ENCODE peak calls at places on chromosome 2, in four cellular contexts. P is heart left ventricle, L is transverse colon, S is IMR-90. I is an unnamed sample.

GRCh38 chr2:10788855-10789254 is 23.7 kb downstream of the PDIA6 start:
- DNase-seq in P (no peak), L (no peak), S (no peak), I (no peak)

GRCh38 chr2:182018218-182018617 is 32.6 kb downstream of the PPP1R1C start:
- DNase-seq in P (no peak), L (no peak), S (peak), I (no peak)

GRCh38 chr2:223580951-223581350 is 21.2 kb downstream of the SCG2 start:
- DNase-seq in P (no peak), L (no peak), S (peak), I (no peak)

GRCh38 chr2:20348542-20348941 is 2.1 kb downstream of the PUM2 start:
- DNase-seq in P (no peak), L (peak), S (no peak), I (peak)

GRCh38 chr2:38666578-38666926 is 638 bp downstream of the GALM start:
- DNase-seq in P (no peak), L (peak), S (peak), I (peak)

GRCh38 chr2:46298522-46299351 is 1.5 kb downstream of the EPAS1 start:
- DNase-seq in P (peak), L (peak), S (peak), I (peak)

GRCh38 chr2:59888015-59888414 is 665.4 kb downstream of the BCL11A start:
- DNase-seq in P (no peak), L (no peak), S (no peak), I (no peak)

GRCh38 chr2:114807666-114808065 is 365.2 kb downstream of the DPP10 start:
- DNase-seq in P (no peak), L (no peak), S (no peak), I (no peak)

GRCh38 chr2:112433932-112434730 is 686 bp upstream of the RGPD8 start:
- DNase-seq in P (no peak), L (no peak), S (no peak), I (no peak)

GRCh38 chr2:111066062-111066593 is 54.6 kb upstream of the BCL2L11 start:
- DNase-seq in P (no peak), L (no peak), S (no peak), I (no peak)

GRCh38 chr2:185466915-185467314 is 271.7 kb upstream of the FSIP2 start:
- DNase-seq in P (no peak), L (no peak), S (no peak), I (no peak)

GRCh38 chr2:176128172-176129012 is 1.1 kb upstream of the HOXD8 start:
- DNase-seq in P (no peak), L (no peak), S (no peak), I (no peak)

GRCh38 chr2:27809761-27810241 is 38.3 kb downstream of the MRPL33 start:
- DNase-seq in P (no peak), L (no peak), S (peak), I (no peak)

GRCh38 chr2:96265349-96265839 is 403 bp downstream of the TMEM127 start:
- DNase-seq in P (peak), L (peak), S (no peak), I (peak)

GRCh38 chr2:127810156-127810636 is 775 bp downstream of the WDR33 start:
- DNase-seq in P (no peak), L (peak), S (peak), I (no peak)

GRCh38 chr2:65377556-65378307 is 54.7 kb downstream of the SPRED2 start:
- DNase-seq in P (no peak), L (peak), S (peak), I (no peak)

GRCh38 chr2:133768261-133769021 is 200.2 kb upstream of the NCKAP5 start:
- DNase-seq in P (peak), L (no peak), S (no peak), I (no peak)

GRCh38 chr2:237235383-237236095 is 149.8 kb downstream of the COPS8 start:
- DNase-seq in P (peak), L (peak), S (peak), I (no peak)

GRCh38 chr2:158489366-158490112 is 32.8 kb downstream of the PKP4 start:
- DNase-seq in P (no peak), L (no peak), S (no peak), I (no peak)

GRCh38 chr2:79855264-79856006 is 342.6 kb downstream of the CTNNA2 start:
- DNase-seq in P (no peak), L (peak), S (peak), I (no peak)

GRCh38 chr2:56654936-56655335 is 471.1 kb downstream of the CCDC85A start:
- DNase-seq in P (no peak), L (no peak), S (no peak), I (no peak)

GRCh38 chr2:143705108-143705686 is 576.0 kb downstream of the ARHGAP15 start:
- DNase-seq in P (no peak), L (no peak), S (peak), I (no peak)

GRCh38 chr2:27407798-27408491 is 1.4 kb downstream of the PPM1G start:
- DNase-seq in P (no peak), L (peak), S (peak), I (peak)

GRCh38 chr2:32627901-32628645 is at the start of gene TTC27:
- DNase-seq in P (peak), L (peak), S (peak), I (peak)
- TF ChIP-seq POLR2A in P (peak), L (no peak), S (peak), I (peak)

GRCh38 chr2:70089946-70090523 is 2.8 kb downstream of the PCBP1 start:
- DNase-seq in P (no peak), L (no peak), S (no peak), I (no peak)

GRCh38 chr2:70088508-70089219 is 1.4 kb downstream of the PCBP1 start:
- DNase-seq in P (no peak), L (no peak), S (peak), I (peak)

GRCh38 chr2:70087703-70088507 is 628 bp downstream of the PCBP1 start:
- DNase-seq in P (peak), L (peak), S (peak), I (peak)

GRCh38 chr2:70090706-70091334 is 3.5 kb downstream of the PCBP1 start:
- DNase-seq in P (no peak), L (no peak), S (no peak), I (no peak)

GRCh38 chr2:70089220-70089945 is 2.1 kb downstream of the PCBP1 start:
- DNase-seq in P (no peak), L (no peak), S (no peak), I (peak)
- TF ChIP-seq POLR2A in P (no peak), L (no peak), S (peak), I (no peak)

DNA sequence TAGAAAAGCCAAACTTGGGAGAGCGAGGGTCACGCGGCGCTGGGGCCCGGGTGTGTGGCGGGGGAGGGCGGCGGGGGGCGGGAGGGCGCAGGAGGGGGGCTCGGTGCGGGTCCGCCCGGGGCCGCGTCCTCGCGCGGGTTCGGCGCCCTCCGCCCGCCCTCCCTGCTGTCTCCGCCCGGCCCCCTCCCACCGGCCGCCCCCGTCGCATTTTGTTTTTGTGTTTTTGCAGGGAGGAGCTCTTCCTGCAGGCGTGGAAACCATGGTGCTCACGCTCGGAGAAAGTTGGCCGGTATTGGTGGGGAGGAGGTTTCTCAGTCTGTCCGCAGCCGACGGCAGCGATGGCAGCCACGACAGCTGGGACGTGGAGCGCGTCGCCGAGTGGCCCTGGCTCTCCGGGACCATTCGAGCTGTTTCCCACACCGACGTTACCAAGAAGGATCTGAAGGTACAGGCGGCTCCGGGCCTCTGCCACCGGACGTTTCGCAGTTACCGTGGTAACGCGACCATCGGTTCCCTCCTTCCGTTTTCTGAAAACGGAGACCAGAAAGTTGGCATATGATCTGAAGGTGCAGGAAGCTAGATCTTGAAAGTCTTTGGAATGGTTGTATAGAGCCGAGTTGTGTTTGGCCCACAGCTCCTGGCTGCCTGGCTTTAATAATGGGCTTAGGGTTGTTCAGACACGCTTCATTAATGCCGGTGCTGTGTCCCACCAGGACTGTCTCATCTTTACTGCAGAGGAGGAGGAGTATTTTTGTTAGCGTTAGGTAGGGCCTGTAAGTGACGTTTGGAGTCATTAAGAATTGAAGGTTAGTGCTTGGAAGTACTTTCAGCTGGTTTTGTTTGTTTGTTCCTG is 844 bp downstream of the KDM3A start:
- DNase-seq in P (peak), L (peak), S (peak), I (peak)
- TF ChIP-seq POLR2A in P (no peak), L (peak), S (no peak), I (peak)

GRCh38 chr2:97995026-97995733 is 568 bp downstream of the TMEM131 start:
- DNase-seq in P (peak), L (peak), S (peak), I (peak)
- TF ChIP-seq POLR2A in P (no peak), L (peak), S (no peak), I (no peak)

DNA sequence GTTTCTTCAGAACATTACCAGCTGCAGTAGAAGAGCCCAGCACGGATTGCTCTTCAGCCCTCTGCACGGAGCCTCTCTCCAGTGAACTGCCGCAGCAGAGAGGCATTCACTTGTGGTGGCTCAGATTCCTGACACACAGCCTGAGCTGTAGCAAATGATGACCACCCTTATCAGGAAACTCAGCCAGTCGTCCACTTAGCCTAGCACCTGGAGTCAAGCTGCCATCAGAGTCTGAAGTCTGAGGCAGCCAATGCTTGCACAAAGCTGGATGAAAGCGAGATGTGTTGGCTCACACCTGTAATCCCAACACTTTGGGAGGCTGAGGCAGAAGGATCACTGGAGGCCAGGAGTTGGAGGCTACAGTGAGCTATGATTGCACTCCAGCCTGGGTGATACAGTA is 11.7 kb upstream of the SAG start:
- DNase-seq in P (no peak), L (no peak), S (no peak), I (no peak)
- TF ChIP-seq POLR2A in P (no peak), L (no peak), S (no peak), I (no peak)

GRCh38 chr2:145654156-145654555 is 1134.2 kb upstream of the ZEB2 start:
- DNase-seq in P (no peak), L (no peak), S (no peak), I (no peak)

GRCh38 chr2:145652992-145653545 is 1133.2 kb upstream of the ZEB2 start:
- DNase-seq in P (no peak), L (no peak), S (peak), I (no peak)

GRCh38 chr2:145653553-145653952 is 1133.6 kb upstream of the ZEB2 start:
- DNase-seq in P (no peak), L (no peak), S (peak), I (no peak)

GRCh38 chr2:145652546-145652945 is 1132.6 kb upstream of the ZEB2 start:
- DNase-seq in P (no peak), L (no peak), S (peak), I (no peak)

GRCh38 chr2:145652051-145652450 is 1132.1 kb upstream of the ZEB2 start:
- DNase-seq in P (no peak), L (no peak), S (peak), I (no peak)
- TF ChIP-seq POLR2A in P (no peak), L (no peak), S (no peak), I (no peak)

DNA sequence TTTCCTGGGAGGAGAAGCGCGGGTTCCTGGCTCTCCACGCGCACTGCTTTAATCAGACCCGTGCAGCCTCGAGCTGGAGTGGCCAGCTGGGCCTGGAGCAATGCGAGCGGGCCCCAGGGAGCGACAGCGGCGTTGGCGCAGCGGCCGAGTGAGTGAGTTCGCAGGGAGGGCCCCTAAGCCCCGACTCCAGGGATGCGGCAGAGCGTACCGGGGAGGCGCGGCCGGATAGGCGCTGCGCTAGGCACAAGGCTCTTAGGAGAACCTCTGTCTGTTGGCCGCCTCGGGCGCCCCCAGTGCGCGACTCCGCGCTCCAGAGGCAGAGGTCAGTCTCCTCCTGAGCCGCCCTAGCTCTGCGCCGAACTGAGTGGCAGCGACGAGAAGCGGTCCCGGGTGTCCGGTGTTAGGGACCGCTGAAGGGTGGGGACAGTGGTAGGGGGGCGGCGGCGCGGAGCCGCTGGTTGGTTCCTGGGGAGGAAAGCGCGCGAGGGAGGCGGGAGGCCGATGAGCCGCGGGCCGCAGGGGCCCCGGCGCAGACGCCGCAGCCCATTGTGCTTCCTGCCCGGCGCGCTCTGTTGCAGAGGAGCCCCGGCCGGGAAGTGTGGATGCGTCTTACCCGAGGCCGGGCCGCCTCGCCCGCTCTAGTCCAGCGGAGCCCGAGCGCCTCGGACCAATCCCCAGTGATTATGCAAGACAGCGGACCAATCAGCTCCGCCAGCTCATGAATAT is 410 bp upstream of the DLX1 start:
- DNase-seq in P (peak), L (peak), S (peak), I (peak)
- TF ChIP-seq POLR2A in P (no peak), L (no peak), S (peak), I (no peak)

GRCh38 chr2:186822323-186822722 is 26.6 kb downstream of the ZSWIM2 start:
- DNase-seq in P (no peak), L (no peak), S (no peak), I (no peak)

GRCh38 chr2:186827862-186828492 is 21.0 kb downstream of the ZSWIM2 start:
- DNase-seq in P (no peak), L (no peak), S (no peak), I (no peak)

DNA sequence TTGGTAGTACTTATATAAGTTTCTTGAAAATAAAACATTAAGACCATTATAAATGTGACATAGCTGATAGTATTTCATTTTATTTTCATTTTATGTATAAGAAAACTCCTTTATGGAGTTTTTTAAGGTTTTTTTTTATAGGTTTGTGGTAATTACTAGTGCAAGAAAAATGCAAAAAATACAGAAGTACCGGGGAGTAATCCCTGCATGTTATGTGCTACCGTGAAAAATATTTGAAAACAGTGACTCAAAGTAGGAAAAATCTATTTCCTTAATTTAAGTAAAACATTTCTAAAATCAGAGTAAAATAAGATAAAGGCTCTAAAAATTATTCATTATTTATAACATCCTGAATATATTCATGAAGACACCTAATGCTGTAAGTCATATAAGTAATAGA is 21.5 kb downstream of the ZSWIM2 start:
- DNase-seq in P (no peak), L (no peak), S (peak), I (no peak)
- TF ChIP-seq POLR2A in P (no peak), L (no peak), S (no peak), I (no peak)

DNA sequence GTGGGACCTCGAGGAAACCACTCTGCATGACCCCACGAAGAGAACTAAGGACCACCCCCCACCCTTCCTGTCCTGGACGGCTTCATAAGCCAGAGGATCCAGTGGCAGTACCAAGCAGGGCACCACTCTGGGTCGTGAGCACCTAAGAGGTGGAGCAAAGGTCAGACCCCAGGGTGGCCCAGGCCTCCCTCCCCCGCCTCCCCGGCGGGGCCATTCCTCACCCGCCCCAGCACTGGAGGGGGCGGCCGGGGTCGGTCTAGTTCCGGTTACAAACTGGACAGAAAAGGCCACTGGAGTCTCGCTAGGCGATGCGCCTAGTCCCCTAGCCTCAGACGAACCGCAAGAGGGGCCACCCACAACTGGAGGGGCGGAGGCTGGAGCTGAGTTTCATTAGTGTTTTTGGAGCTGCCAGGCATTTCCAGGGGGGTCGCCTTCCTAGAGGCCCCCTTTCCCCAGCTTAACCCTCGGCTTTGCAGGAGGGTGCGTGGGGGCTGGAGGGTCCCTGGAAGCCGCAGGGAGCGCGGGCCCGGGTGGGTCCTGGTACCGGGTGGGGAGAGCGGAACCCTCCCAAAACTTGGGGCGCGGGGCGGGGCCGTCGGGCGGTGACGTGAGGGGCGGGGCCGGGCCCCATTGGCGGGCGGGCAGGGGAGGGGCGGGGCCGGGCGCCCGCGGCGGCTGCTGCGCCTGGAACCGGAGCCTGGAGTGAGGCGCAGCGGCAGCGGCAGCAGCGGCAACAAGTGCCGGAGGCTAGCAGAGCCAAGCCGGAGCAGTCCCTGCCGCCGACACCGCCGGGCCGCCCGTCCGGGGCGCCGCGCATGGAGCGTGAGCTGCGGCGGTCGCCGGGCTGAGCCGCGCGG is at the start of gene B3GNT2:
- DNase-seq in P (peak), L (peak), S (peak), I (peak)
- TF ChIP-seq POLR2A in P (peak), L (peak), S (peak), I (peak)

GRCh38 chr2:231670892-231671616 is 37.3 kb upstream of the PTMA start:
- DNase-seq in P (no peak), L (peak), S (no peak), I (no peak)

GRCh38 chr2:231674587-231675334 is 33.6 kb upstream of the PTMA start:
- DNase-seq in P (peak), L (peak), S (peak), I (peak)

GRCh38 chr2:231671617-231672350 is 36.5 kb upstream of the PTMA start:
- DNase-seq in P (no peak), L (peak), S (no peak), I (no peak)

GRCh38 chr2:231672617-231673347 is 35.5 kb upstream of the PTMA start:
- DNase-seq in P (peak), L (peak), S (peak), I (peak)

GRCh38 chr2:231673348-231673770 is 35.0 kb upstream of the PTMA start:
- DNase-seq in P (peak), L (peak), S (peak), I (no peak)
- TF ChIP-seq POLR2A in P (peak), L (peak), S (no peak), I (no peak)